ENCODE peak calls at places on chromosome 18, in six cellular contexts. T, S, C, L, Y and Q are unnamed samples.

GRCh38 chr18:44514106-44514505 is 166.6 kb upstream of the SETBP1 start:
- DNase-seq in T (no peak), S (no peak), C (no peak), L (no peak), Y (no peak), Q (no peak)

GRCh38 chr18:48545690-48546365 is 7.0 kb downstream of the CTIF start:
- DNase-seq in T (no peak), S (no peak), C (peak; percentile 92), L (peak; percentile 86), Y (no peak), Q (no peak)

GRCh38 chr18:44899832-44900231 is 219.1 kb downstream of the SETBP1 start:
- DNase-seq in T (no peak), S (no peak), C (no peak), L (no peak), Y (no peak), Q (no peak)

GRCh38 chr18:75210274-75211001 is at the start of gene TSHZ1:
- DNase-seq in T (peak; percentile 81), S (peak; percentile 51), C (peak; percentile 89), L (peak; percentile 81), Y (peak; percentile 42), Q (no peak)

GRCh38 chr18:35968278-35968880 is 4.1 kb upstream of the RMP24 start:
- DNase-seq in T (no peak), S (no peak), C (no peak), L (no peak), Y (no peak), Q (no peak)

GRCh38 chr18:22385718-22386117 is 32.0 kb downstream of the CTAGE1 start:
- DNase-seq in T (no peak), S (no peak), C (peak; percentile 91), L (peak; percentile 63), Y (no peak), Q (no peak)

GRCh38 chr18:67672142-67672541 is 155.6 kb upstream of the DSEL start:
- DNase-seq in T (no peak), S (no peak), C (peak; percentile 59), L (peak; percentile 24), Y (no peak), Q (no peak)

GRCh38 chr18:75244336-75244735 is 33.7 kb downstream of the TSHZ1 start:
- DNase-seq in T (no peak), S (no peak), C (no peak), L (no peak), Y (peak; percentile 32), Q (no peak)

GRCh38 chr18:32911660-32912284 is 138.9 kb upstream of the KLHL14 start:
- DNase-seq in T (no peak), S (no peak), C (peak; percentile 56), L (no peak), Y (no peak), Q (no peak)

GRCh38 chr18:22641973-22642372 is 224.3 kb upstream of the CTAGE1 start:
- DNase-seq in T (no peak), S (no peak), C (peak; percentile 59), L (no peak), Y (no peak), Q (no peak)

GRCh38 chr18:79847606-79848293 is 50.0 kb downstream of the KCNG2 start:
- DNase-seq in T (no peak), S (no peak), C (no peak), L (no peak), Y (no peak), Q (no peak)

GRCh38 chr18:49170145-49170544 is 219.4 kb upstream of the SMAD7 start:
- DNase-seq in T (no peak), S (no peak), C (no peak), L (no peak), Y (no peak), Q (no peak)

GRCh38 chr18:54296017-54296416 is 26.7 kb downstream of the POLI start:
- DNase-seq in T (no peak), S (no peak), C (peak; percentile 35), L (no peak), Y (no peak), Q (no peak)

GRCh38 chr18:41938445-41938844 is 16.6 kb upstream of the PIK3C3 start:
- DNase-seq in T (no peak), S (no peak), C (peak; percentile 95), L (peak; percentile 94), Y (no peak), Q (no peak)

GRCh38 chr18:25169701-25170100 is 182.3 kb downstream of the ZNF521 start:
- DNase-seq in T (no peak), S (no peak), C (no peak), L (no peak), Y (no peak), Q (no peak)

GRCh38 chr18:53991202-53991601 is 233.3 kb downstream of the MBD2 start:
- DNase-seq in T (no peak), S (peak; percentile 0), C (peak; percentile 87), L (peak; percentile 88), Y (no peak), Q (no peak)

GRCh38 chr18:3773303-3773702 is 323.3 kb downstream of the TGIF1 start:
- DNase-seq in T (no peak), S (no peak), C (peak; percentile 39), L (no peak), Y (no peak), Q (no peak)

GRCh38 chr18:79576686-79577351 is 102.8 kb upstream of the CTDP1 start:
- DNase-seq in T (no peak), S (no peak), C (peak; percentile 37), L (no peak), Y (no peak), Q (no peak)